ENCODE peak calls at places on chromosomes 3 and 15, in ten cellular contexts. D, R, A, K, U, W, P, M, O and H are unnamed samples.

GRCh38 chr15:38251726-38252480 is 733 bp upstream of the SPRED1 start:
- DNase-seq in D (peak; percentile 72), R (peak; percentile 94), A (peak; percentile 99), K (peak; percentile 99), U (peak; percentile 90), W (peak; percentile 36), P (peak; percentile 93), M (peak; percentile 96), O (peak; percentile 85), H (peak; percentile 85)

GRCh38 chr15:70474682-70475438 is 288.5 kb downstream of the UACA start:
- DNase-seq in D (peak; percentile 61), R (peak; percentile 88), A (no peak), K (no peak), U (no peak), W (no peak), P (peak; percentile 36), M (no peak), O (peak; percentile 67), H (no peak)

GRCh38 chr3:9316881-9317341 is 45.9 kb upstream of the THUMPD3 start:
- DNase-seq in D (no peak), R (no peak), A (peak; percentile 83), K (peak; percentile 77), U (no peak), W (no peak), P (no peak), M (peak; percentile 34), O (peak; percentile 6), H (peak; percentile 7)

GRCh38 chr3:115146032-115146417 is 1.1 kb downstream of the ZBTB20 start:
- DNase-seq in D (peak; percentile 68), R (peak; percentile 58), A (peak; percentile 68), K (peak; percentile 67), U (peak; percentile 27), W (no peak), P (no peak), M (peak; percentile 75), O (peak; percentile 43), H (no peak)

GRCh38 chr3:146581877-146582508 is 23.2 kb downstream of the PLSCR5 start:
- DNase-seq in D (no peak), R (no peak), A (no peak), K (peak; percentile 70), U (no peak), W (no peak), P (no peak), M (peak; percentile 50), O (no peak), H (no peak)

GRCh38 chr3:154786724-154787123 is 293.4 kb upstream of the MME start:
- DNase-seq in D (no peak), R (no peak), A (no peak), K (no peak), U (no peak), W (no peak), P (no peak), M (no peak), O (no peak), H (no peak)

GRCh38 chr15:29429584-29429983 is 160.0 kb upstream of the NSMCE3 start:
- DNase-seq in D (no peak), R (no peak), A (no peak), K (no peak), U (no peak), W (no peak), P (no peak), M (no peak), O (no peak), H (no peak)

GRCh38 chr15:40252141-40252437 is 13.2 kb downstream of the PAK6 start:
- DNase-seq in D (no peak), R (no peak), A (no peak), K (no peak), U (no peak), W (no peak), P (peak; percentile 12), M (no peak), O (no peak), H (no peak)

GRCh38 chr3:186054481-186055399 is 54.1 kb downstream of the ETV5 start:
- DNase-seq in D (no peak), R (no peak), A (no peak), K (no peak), U (no peak), W (no peak), P (no peak), M (no peak), O (no peak), H (no peak)

GRCh38 chr3:195203631-195204030 is 67.3 kb downstream of the XXYLT1 start:
- DNase-seq in D (no peak), R (peak; percentile 33), A (no peak), K (peak; percentile 33), U (no peak), W (no peak), P (no peak), M (no peak), O (no peak), H (no peak)

GRCh38 chr3:149336925-149337324 is 3.5 kb upstream of the TM4SF18 start:
- DNase-seq in D (no peak), R (no peak), A (no peak), K (no peak), U (no peak), W (no peak), P (no peak), M (no peak), O (no peak), H (no peak)

GRCh38 chr3:156682963-156683362 is 8.6 kb downstream of the TIPARP start:
- DNase-seq in D (no peak), R (no peak), A (no peak), K (no peak), U (no peak), W (no peak), P (no peak), M (no peak), O (no peak), H (no peak)

GRCh38 chr3:156687023-156687422 is 12.6 kb downstream of the TIPARP start:
- DNase-seq in D (no peak), R (no peak), A (no peak), K (no peak), U (peak; percentile 80), W (no peak), P (no peak), M (no peak), O (no peak), H (no peak)

GRCh38 chr3:156685198-156685597 is 10.8 kb downstream of the TIPARP start:
- DNase-seq in D (no peak), R (no peak), A (peak; percentile 5), K (peak; percentile 71), U (peak; percentile 83), W (no peak), P (no peak), M (no peak), O (no peak), H (no peak)

GRCh38 chr3:156688849-156689452 is 14.6 kb downstream of the TIPARP start:
- DNase-seq in D (no peak), R (no peak), A (no peak), K (no peak), U (no peak), W (no peak), P (no peak), M (no peak), O (no peak), H (no peak)

DNA sequence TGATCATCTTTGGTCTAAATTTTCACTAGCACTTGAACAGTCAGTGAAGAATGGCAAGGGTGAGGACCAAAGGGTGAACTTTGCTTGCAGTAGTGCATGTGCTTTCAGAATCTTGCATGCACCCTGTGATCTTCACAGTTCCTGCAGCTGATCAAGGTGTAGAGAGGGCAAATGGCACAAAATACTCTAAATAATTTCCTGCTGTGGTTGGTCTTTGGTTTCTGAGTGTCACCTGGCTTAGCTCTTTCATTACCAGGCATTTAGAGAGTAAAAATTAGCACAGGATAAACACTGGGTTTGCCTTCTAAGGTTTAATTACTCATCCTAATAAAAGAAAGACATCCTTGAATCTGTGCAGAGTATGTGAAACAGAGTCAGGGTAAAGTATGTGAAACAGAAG is 11.4 kb downstream of the TIPARP start:
- DNase-seq in D (no peak), R (no peak), A (no peak), K (peak; percentile 21), U (peak; percentile 90), W (no peak), P (no peak), M (no peak), O (no peak), H (no peak)
- H3K4me3 ChIP-seq in D (no peak overlapping the region), R (no peak overlapping the region), A (no peak overlapping the region), K (no peak overlapping the region), U (peak overlapping the region; percentile 6), W (no peak overlapping the region), P (no peak overlapping the region), M (no peak overlapping the region), O (no peak overlapping the region), H (no peak overlapping the region)

DNA sequence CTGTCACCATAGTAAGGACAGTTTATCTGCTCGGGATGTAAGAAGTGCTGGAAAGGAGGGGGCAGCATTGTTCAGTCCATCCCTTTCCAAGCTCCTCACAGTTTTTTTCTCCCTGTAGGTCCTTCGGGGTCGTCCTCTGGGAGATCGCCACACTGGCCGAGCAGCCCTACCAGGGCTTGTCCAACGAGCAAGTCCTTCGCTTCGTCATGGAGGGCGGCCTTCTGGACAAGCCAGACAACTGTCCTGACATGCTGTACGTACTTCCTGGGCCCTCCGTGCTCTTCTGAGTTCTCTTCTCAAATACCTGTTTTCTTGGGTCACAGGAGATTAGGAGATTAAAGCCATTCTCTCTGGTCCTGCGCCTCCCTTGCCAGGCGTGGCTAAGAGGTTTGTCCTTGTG is 59.1 kb downstream of the PGPEP1L start:
- DNase-seq in D (no peak), R (no peak), A (no peak), K (no peak), U (no peak), W (no peak), P (no peak), M (no peak), O (no peak), H (no peak)
- H3K4me1 ChIP-seq in D (no peaks in the 10 kb centered on the region), R (peaks cover 68% of the 10 kb centered on the region), A (no peaks in the 10 kb centered on the region), K (no peaks in the 10 kb centered on the region), U (peaks cover 17% of the 10 kb centered on the region), W (peaks cover 3% of the 10 kb centered on the region), P (peaks cover 68% of the 10 kb centered on the region), M (peaks cover 8% of the 10 kb centered on the region), O (peaks cover 6% of the 10 kb centered on the region), H (no peaks in the 10 kb centered on the region)

DNA sequence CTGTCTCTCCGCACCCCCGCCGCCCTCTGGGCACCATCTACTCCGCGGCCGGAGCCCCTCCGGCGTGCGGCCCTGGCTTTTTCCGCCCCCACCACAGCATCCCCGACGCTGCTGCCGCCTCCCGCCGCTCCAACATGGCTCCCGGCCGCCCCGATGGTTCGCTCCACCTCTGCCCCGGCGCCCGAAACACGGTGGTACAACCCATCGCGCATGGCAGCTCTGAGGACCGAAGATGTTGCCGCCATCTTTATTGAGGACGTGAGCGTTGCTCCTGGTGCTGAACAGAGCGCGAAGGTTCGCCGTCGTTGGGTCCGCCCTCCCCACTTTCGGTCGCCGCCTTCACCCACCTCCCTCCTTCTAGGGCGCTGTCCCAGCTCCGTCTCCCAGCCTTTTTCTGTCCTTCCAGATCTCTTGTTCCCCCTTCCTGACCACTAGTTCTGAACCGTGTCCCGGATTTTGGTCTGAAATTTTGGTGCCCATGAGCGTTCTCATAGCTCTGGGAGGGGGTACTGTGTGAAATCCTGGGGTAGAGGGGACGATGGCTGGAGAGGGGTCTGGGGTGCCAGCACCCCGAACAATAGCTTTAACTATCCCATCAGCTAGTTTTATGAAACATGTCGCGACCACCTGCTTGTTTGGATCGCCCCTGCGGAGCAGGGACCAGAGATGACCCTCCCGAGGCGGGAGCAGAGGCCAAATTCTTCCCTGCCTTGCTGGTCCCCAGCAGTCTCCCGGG is at the start of gene CELSR3:
- DNase-seq in D (peak; percentile 73), R (peak; percentile 61), A (peak; percentile 96), K (peak; percentile 97), U (peak; percentile 54), W (no peak), P (peak; percentile 33), M (peak; percentile 91), O (peak; percentile 49), H (no peak)
- H3K27ac ChIP-seq in D (peak within 1 kb of the TSS; percentile 73), R (no peak within 1 kb of the TSS), A (peak within 1 kb of the TSS; percentile 99), K (peak within 1 kb of the TSS; percentile 98), U (peak within 1 kb of the TSS; percentile 68), W (no peak within 1 kb of the TSS), P (peak within 1 kb of the TSS; percentile 81), M (peak within 1 kb of the TSS; percentile 87), O (peak within 1 kb of the TSS; percentile 90), H (no peak within 1 kb of the TSS)

GRCh38 chr15:89323825-89324224 is 10.8 kb downstream of the POLG start:
- DNase-seq in D (no peak), R (no peak), A (no peak), K (no peak), U (no peak), W (no peak), P (no peak), M (no peak), O (no peak), H (no peak)
- H3K4me3 ChIP-seq in D (no peak overlapping the region), R (no peak overlapping the region), A (no peak overlapping the region), K (no peak overlapping the region), U (no peak overlapping the region), W (no peak overlapping the region), P (no peak overlapping the region), M (no peak overlapping the region), O (no peak overlapping the region), H (no peak overlapping the region)